ENCODE peak calls at places on chromosomes 1 and 21, in eight cellular contexts. V is Calu3; N is ACHN; Q is astrocyte of the cerebellum; G is GOT3; O is H54; E is memory B cell; H is stimulated activated CD4-positive, alpha-beta T cell treated with anti-CD3 and anti-CD28 coated beads, TNF-alpha, amount 100 ng/mL, for 4 hours. L is an unnamed sample.

GRCh38 chr1:83849191-83850061 is 149.5 kb downstream of the TTLL7 start:
- DNase-seq in V (no peak), N (no peak), Q (no peak), G (no peak), O (no peak), E (no peak), H (no peak), L (no peak)

GRCh38 chr1:18922319-18922726 is 20.0 kb upstream of the ALDH4A1 start:
- DNase-seq in V (no peak), N (no peak), Q (peak), G (peak), O (peak), E (no peak), H (no peak), L (peak)

GRCh38 chr1:218401896-218402770 is 57.0 kb downstream of the TGFB2 start:
- DNase-seq in V (no peak), N (no peak), Q (no peak), G (no peak), O (no peak), E (no peak), H (no peak), L (no peak)

GRCh38 chr1:159199901-159200300 is 4.8 kb upstream of the ACKR1 start:
- DNase-seq in V (no peak), N (no peak), Q (no peak), G (no peak), O (no peak), E (no peak), H (no peak), L (no peak)

GRCh38 chr1:204941415-204942338 is 71.0 kb downstream of the NFASC start:
- DNase-seq in V (peak), N (peak), Q (peak), G (peak), O (peak), E (peak), H (no peak), L (peak)

GRCh38 chr1:44707112-44707881 is 23.7 kb downstream of the RNU5D-1 start:
- DNase-seq in V (no peak), N (peak), Q (peak), G (no peak), O (peak), E (no peak), H (no peak), L (peak)

GRCh38 chr1:119725626-119726025 is 13.9 kb downstream of the PHGDH start:
- DNase-seq in V (no peak), N (no peak), Q (no peak), G (no peak), O (no peak), E (no peak), H (no peak), L (no peak)

GRCh38 chr1:35539824-35540261 is 17.4 kb downstream of the KIAA0319L start:
- DNase-seq in V (no peak), N (no peak), Q (peak), G (no peak), O (no peak), E (no peak), H (no peak), L (peak)

GRCh38 chr1:54125671-54126070 is 27.1 kb downstream of the CDCP2 start:
- DNase-seq in V (peak), N (peak), Q (no peak), G (no peak), O (no peak), E (no peak), H (no peak), L (peak)

GRCh38 chr1:207944571-207944970 is 33.6 kb upstream of the CD34 start:
- DNase-seq in V (no peak), N (peak), Q (no peak), G (no peak), O (no peak), E (no peak), H (no peak), L (peak)

GRCh38 chr1:19385869-19386591 is 73.9 kb downstream of the SLC66A1 start:
- DNase-seq in V (peak), N (no peak), Q (no peak), G (no peak), O (no peak), E (no peak), H (no peak), L (no peak)

GRCh38 chr1:203284411-203285208 is 20.7 kb upstream of the BTG2 start:
- DNase-seq in V (no peak), N (no peak), Q (no peak), G (no peak), O (no peak), E (no peak), H (no peak), L (no peak)

GRCh38 chr1:57327331-57327730 is 96.5 kb downstream of the DAB1 start:
- DNase-seq in V (no peak), N (no peak), Q (no peak), G (no peak), O (no peak), E (no peak), H (no peak), L (no peak)

GRCh38 chr1:97017895-97018294 is 296.3 kb downstream of the PTBP2 start:
- DNase-seq in V (peak), N (peak), Q (no peak), G (no peak), O (no peak), E (no peak), H (no peak), L (no peak)

GRCh38 chr21:44051462-44051941 is 39.4 kb downstream of the TRAPPC10 start:
- DNase-seq in V (no peak), N (no peak), Q (peak), G (no peak), O (no peak), E (no peak), H (no peak), L (no peak)

GRCh38 chr1:32159189-32159588 is 20.3 kb upstream of the TXLNA start:
- DNase-seq in V (no peak), N (no peak), Q (no peak), G (no peak), O (no peak), E (no peak), H (no peak), L (no peak)

GRCh38 chr1:176466514-176466913 is 3.5 kb downstream of the PAPPA2 start:
- DNase-seq in V (peak), N (peak), Q (no peak), G (no peak), O (peak), E (no peak), H (no peak), L (no peak)

GRCh38 chr1:101996830-101997485 is at the start of gene OLFM3:
- DNase-seq in V (peak), N (peak), Q (no peak), G (no peak), O (no peak), E (no peak), H (no peak), L (no peak)

GRCh38 chr1:41895552-41895951 is 23.2 kb downstream of the HIVEP3 start:
- DNase-seq in V (no peak), N (no peak), Q (no peak), G (no peak), O (no peak), E (no peak), H (no peak), L (peak)

GRCh38 chr21:46274797-46275390 is 10.5 kb downstream of the MCM3AP start:
- DNase-seq in V (no peak), N (no peak), Q (no peak), G (no peak), O (no peak), E (no peak), H (no peak), L (no peak)

GRCh38 chr1:182291584-182292192 is 99.9 kb downstream of the GLUL start:
- DNase-seq in V (no peak), N (no peak), Q (no peak), G (no peak), O (no peak), E (no peak), H (no peak), L (no peak)

GRCh38 chr1:89927037-89927436 is 67.9 kb upstream of the ZNF326 start:
- DNase-seq in V (no peak), N (no peak), Q (no peak), G (no peak), O (no peak), E (no peak), H (no peak), L (no peak)

GRCh38 chr1:179145521-179145920 is 63.7 kb downstream of the TOR3A start:
- DNase-seq in V (no peak), N (no peak), Q (no peak), G (no peak), O (no peak), E (no peak), H (no peak), L (no peak)

GRCh38 chr1:30898031-30898815 is 10.3 kb downstream of the SDC3 start:
- DNase-seq in V (no peak), N (no peak), Q (no peak), G (no peak), O (no peak), E (no peak), H (no peak), L (no peak)

GRCh38 chr21:25586242-25586805 is 21.0 kb downstream of the MRPL39 start:
- DNase-seq in V (no peak), N (no peak), Q (no peak), G (no peak), O (no peak), E (no peak), H (no peak), L (no peak)

GRCh38 chr1:58982259-58982998 is 198.6 kb upstream of the JUN start:
- DNase-seq in V (no peak), N (no peak), Q (peak), G (no peak), O (no peak), E (no peak), H (no peak), L (no peak)

GRCh38 chr1:92752719-92753118 is 32.2 kb downstream of the EVI5 start:
- DNase-seq in V (no peak), N (no peak), Q (no peak), G (no peak), O (no peak), E (no peak), H (no peak), L (peak)

GRCh38 chr1:227937031-227937430 is 10.7 kb downstream of the WNT9A start:
- DNase-seq in V (no peak), N (no peak), Q (no peak), G (no peak), O (no peak), E (no peak), H (no peak), L (no peak)

GRCh38 chr1:1004780-1005697 is 5.1 kb upstream of the HES4 start:
- DNase-seq in V (peak), N (no peak), Q (no peak), G (no peak), O (no peak), E (no peak), H (no peak), L (no peak)

GRCh38 chr1:67618285-67619018 is 66.5 kb upstream of the GADD45A start:
- DNase-seq in V (no peak), N (peak), Q (peak), G (no peak), O (peak), E (no peak), H (no peak), L (peak)

GRCh38 chr1:81478217-81478616 is 322.5 kb upstream of the ADGRL2 start:
- DNase-seq in V (no peak), N (no peak), Q (no peak), G (no peak), O (no peak), E (no peak), H (no peak), L (no peak)

GRCh38 chr1:29713857-29714256 is 477.5 kb downstream of the PTPRU start:
- DNase-seq in V (no peak), N (peak), Q (no peak), G (no peak), O (no peak), E (no peak), H (no peak), L (no peak)

GRCh38 chr1:36425791-36426190 is 24.5 kb downstream of the OSCP1 start:
- DNase-seq in V (no peak), N (no peak), Q (no peak), G (no peak), O (no peak), E (no peak), H (no peak), L (no peak)

GRCh38 chr21:44919913-44920693 is 596 bp downstream of the ITGB2 start:
- DNase-seq in V (no peak), N (no peak), Q (no peak), G (no peak), O (no peak), E (no peak), H (no peak), L (no peak)

GRCh38 chr21:26842976-26843911 is 2.0 kb downstream of the ADAMTS1 start:
- DNase-seq in V (peak), N (peak), Q (peak), G (peak), O (peak), E (no peak), H (no peak), L (peak)

GRCh38 chr1:193270996-193271395 is 84.6 kb upstream of the B3GALT2 start:
- DNase-seq in V (no peak), N (no peak), Q (peak), G (no peak), O (no peak), E (no peak), H (no peak), L (peak)

GRCh38 chr1:21818661-21819060 is 6.6 kb downstream of the LDLRAD2 start:
- DNase-seq in V (no peak), N (peak), Q (no peak), G (no peak), O (peak), E (no peak), H (no peak), L (no peak)